ENCODE peak calls at places on chromosome 21, in four cellular contexts. One of them, this sample, is unnamed.
A peak's percentile ranks its signal among the peaks of the same experiment; 100 is the strongest.

GRCh38 chr21:45250914-45251634 is 36.6 kb downstream of the POFUT2 start:
- DNase-seq in iris pigment epithelial cell: no peak
- DNase-seq in NCI-H2081: no peak
- DNase-seq in AG10803: no peak
- DNase-seq in this sample: no peak

GRCh38 chr21:42698730-42699129 is 45.3 kb downstream of the PDE9A start:
- DNase-seq in iris pigment epithelial cell: no peak
- DNase-seq in NCI-H2081: no peak
- DNase-seq in AG10803: no peak
- DNase-seq in this sample: no peak

GRCh38 chr21:14603202-14603601 is 57.1 kb upstream of the SAMSN1 start:
- DNase-seq in iris pigment epithelial cell: peak; percentile 86
- DNase-seq in NCI-H2081: no peak
- DNase-seq in AG10803: peak; percentile 28
- DNase-seq in this sample: peak; percentile 59

GRCh38 chr21:42670884-42671283 is 17.5 kb downstream of the PDE9A start:
- DNase-seq in iris pigment epithelial cell: no peak
- DNase-seq in NCI-H2081: no peak
- DNase-seq in AG10803: no peak
- DNase-seq in this sample: no peak

GRCh38 chr21:24824209-24824608 is 783.1 kb downstream of the MRPL39 start:
- DNase-seq in iris pigment epithelial cell: no peak
- DNase-seq in NCI-H2081: no peak
- DNase-seq in AG10803: no peak
- DNase-seq in this sample: no peak

GRCh38 chr21:44456915-44457736 is 1.8 kb downstream of the LRRC3 start:
- DNase-seq in iris pigment epithelial cell: no peak
- DNase-seq in NCI-H2081: no peak
- DNase-seq in AG10803: no peak
- DNase-seq in this sample: no peak

GRCh38 chr21:25907573-25908275 is 173.0 kb downstream of the GABPA start:
- DNase-seq in iris pigment epithelial cell: no peak
- DNase-seq in NCI-H2081: no peak
- DNase-seq in AG10803: no peak
- DNase-seq in this sample: no peak

GRCh38 chr21:42331660-42332059 is 16.5 kb upstream of the TFF3 start:
- DNase-seq in iris pigment epithelial cell: no peak
- DNase-seq in NCI-H2081: no peak
- DNase-seq in AG10803: no peak
- DNase-seq in this sample: no peak

GRCh38 chr21:36909901-36910561 is 56.4 kb downstream of the HLCS start:
- DNase-seq in iris pigment epithelial cell: peak; percentile 98
- DNase-seq in NCI-H2081: no peak
- DNase-seq in AG10803: peak; percentile 99
- DNase-seq in this sample: peak; percentile 97